ENCODE peak calls at places on chromosomes 2 and 18, in six cellular contexts. G, J, C, K, Z and R are unnamed samples.

GRCh38 chr2:211534655-211535054 is 978.3 kb downstream of the CPS1 start:
- DNase-seq in Z (no peak), G (no peak), K (no peak), C (no peak), J (no peak), R (no peak)

GRCh38 chr2:10428936-10429335 is 19.2 kb downstream of the ODC1 start:
- DNase-seq in J (no peak), C (no peak), Z (no peak), K (no peak), G (no peak), R (no peak)

GRCh38 chr2:233311241-233311926 is 3.8 kb downstream of the SAG start:
- DNase-seq in Z (no peak), K (no peak), J (no peak), C (no peak), G (no peak), R (no peak)

GRCh38 chr2:219127236-219127635 is 33.4 kb downstream of the NHEJ1 start:
- DNase-seq in Z (no peak), K (no peak), C (no peak), J (no peak), G (no peak), R (no peak)

GRCh38 chr2:182377467-182377866 is 49.4 kb downstream of the PDE1A start:
- DNase-seq in J (no peak), G (no peak), K (no peak), Z (no peak), C (no peak), R (no peak)

GRCh38 chr2:46669996-46670793 is 190.8 kb downstream of the TMEM247 start:
- DNase-seq in J (no peak), K (no peak), G (no peak), C (no peak), Z (no peak), R (no peak)

GRCh38 chr18:11733031-11733430 is 44.0 kb downstream of the GNAL start:
- DNase-seq in C (peak), K (peak), J (peak), Z (peak), G (peak), R (no peak)

GRCh38 chr2:15941483-15941853 is 1.1 kb downstream of the MYCN start:
- DNase-seq in Z (peak), C (no peak), K (no peak), J (no peak), G (no peak), R (no peak)

GRCh38 chr2:207257291-207258190 is 91.8 kb upstream of the KLF7 start:
- DNase-seq in K (no peak), Z (no peak), C (no peak), J (no peak), G (no peak), R (no peak)

GRCh38 chr2:120729410-120730052 is 6.1 kb upstream of the GLI2 start:
- DNase-seq in Z (no peak), C (no peak), K (no peak), G (no peak), J (peak), R (peak)

GRCh38 chr2:235513984-235514626 is 20.3 kb downstream of the AGAP1 start:
- DNase-seq in K (no peak), J (no peak), Z (no peak), C (no peak), G (no peak), R (no peak)

GRCh38 chr2:191675807-191676667 is 1.9 kb upstream of the NABP1 start:
- DNase-seq in C (peak), Z (no peak), J (no peak), G (no peak), K (peak), R (no peak)